ENCODE peak calls at places on chromosomes 2 and 18, in six cellular contexts. X, L, S, P, K and M are unnamed samples. For H3K27me3, the result is how much of the 10 kb centered on the place peaks cover.

GRCh38 chr2:150126143-150126725 is 361.2 kb downstream of the RND3 start:
- DNase-seq in K (no peak), S (no peak), P (no peak), L (peak), X (no peak), M (no peak)

GRCh38 chr2:238003234-238004032 is 36.6 kb downstream of the UBE2F start:
- DNase-seq in S (no peak), K (no peak), X (no peak), P (no peak), L (no peak), M (no peak)

GRCh38 chr2:222289280-222290250 is 9.2 kb downstream of the PAX3 start:
- DNase-seq in P (no peak), S (no peak), X (no peak), K (no peak), L (no peak), M (no peak)

GRCh38 chr2:36963106-36963505 is 3.2 kb downstream of the STRN start:
- DNase-seq in X (no peak), L (no peak), P (no peak), K (no peak), S (no peak), M (no peak)

GRCh38 chr2:178238144-178238521 is 43.8 kb downstream of the OSBPL6 start:
- DNase-seq in S (no peak), P (peak), L (peak), K (no peak), X (no peak), M (no peak)

GRCh38 chr18:51867767-51868166 is 472.2 kb upstream of the DCC start:
- DNase-seq in S (no peak), X (no peak), P (peak), L (peak), K (no peak), M (no peak)

GRCh38 chr2:162768646-162769045 is 69.9 kb downstream of the KCNH7 start:
- DNase-seq in S (no peak), L (no peak), P (no peak), X (no peak), K (no peak), M (no peak)

GRCh38 chr2:238846503-238847431 is 1.1 kb upstream of the TWIST2 start:
- DNase-seq in P (peak), X (peak), L (no peak), S (no peak), K (no peak), M (no peak)

GRCh38 chr2:32851777-32852439 is 94.8 kb upstream of the LTBP1 start:
- DNase-seq in K (no peak), S (no peak), X (no peak), P (no peak), L (peak), M (no peak)

GRCh38 chr2:154447727-154448418 is 250.6 kb upstream of the KCNJ3 start:
- DNase-seq in K (no peak), X (no peak), L (no peak), S (no peak), P (no peak), M (no peak)

GRCh38 chr18:66707473-66707872 is 103.6 kb upstream of the CDH19 start:
- DNase-seq in P (no peak), K (no peak), S (no peak), X (no peak), L (no peak), M (no peak)

GRCh38 chr2:74516070-74516633 is 1.9 kb downstream of the TLX2 start:
- DNase-seq in P (no peak), X (peak), L (peak), S (peak), K (peak), M (peak)

GRCh38 chr2:42722328-42723190 is 41.4 kb downstream of the OXER1 start:
- DNase-seq in K (no peak), X (peak), L (peak), S (no peak), P (peak), M (peak)

GRCh38 chr2:225998125-225998524 is 598.6 kb downstream of the NYAP2 start:
- DNase-seq in L (no peak), K (no peak), P (no peak), X (no peak), S (no peak), M (no peak)

GRCh38 chr18:50839996-50840395 is 20.2 kb upstream of the MRO start:
- DNase-seq in P (no peak), S (no peak), X (no peak), L (no peak), K (no peak), M (no peak)

GRCh38 chr2:142716463-142717242 is 160.8 kb upstream of the KYNU start:
- DNase-seq in X (no peak), L (peak), K (no peak), P (peak), S (no peak), M (no peak)

GRCh38 chr2:168323456-168324058 is 76.2 kb upstream of the STK39 start:
- DNase-seq in P (no peak), K (no peak), X (no peak), S (no peak), L (no peak), M (no peak)

GRCh38 chr18:31258789-31259188 is 59.2 kb upstream of the DSG1 start:
- DNase-seq in S (no peak), L (no peak), K (no peak), X (no peak), P (no peak), M (no peak)

GRCh38 chr18:31267823-31268481 is 50.0 kb upstream of the DSG1 start:
- DNase-seq in S (no peak), P (no peak), L (no peak), K (no peak), X (no peak), M (no peak)

DNA sequence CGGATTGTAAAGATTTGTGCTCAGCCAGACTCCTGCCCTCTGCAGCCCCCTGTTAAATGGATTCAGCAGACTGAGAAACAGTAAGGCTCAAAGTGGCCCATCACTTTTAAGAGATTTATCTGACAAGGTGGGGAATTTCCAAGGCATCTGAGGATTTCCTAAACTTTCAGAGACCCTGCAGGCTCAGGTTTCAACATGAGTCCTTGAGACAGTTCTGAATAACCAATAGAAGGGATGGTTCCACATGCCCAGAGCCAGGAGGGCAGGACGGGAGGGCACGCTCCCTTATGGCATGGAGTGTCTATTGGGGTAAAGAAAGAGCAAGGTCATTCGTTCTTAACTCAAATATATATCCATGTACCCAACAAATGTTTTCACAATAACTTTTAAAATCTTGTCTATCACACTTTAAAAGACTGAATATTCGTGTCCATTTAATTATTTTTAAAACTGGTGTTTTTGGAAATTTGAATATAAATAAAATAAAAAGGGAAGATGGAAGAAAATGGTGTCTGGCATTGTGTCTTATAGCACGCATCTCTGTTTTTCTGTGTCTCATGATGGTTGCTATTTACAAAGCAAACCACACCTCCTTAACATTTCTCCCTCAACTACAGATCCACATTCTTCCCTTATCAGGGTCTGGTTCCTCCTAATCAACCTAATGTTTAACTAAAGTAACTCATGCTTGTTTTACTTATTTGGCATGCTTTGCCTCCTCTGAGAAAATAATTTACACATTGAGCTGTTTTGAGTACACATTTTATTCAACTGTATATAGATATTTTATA is 56.0 kb upstream of the DSG1 start:
- DNase-seq in K (no peak), S (no peak), P (no peak), L (no peak), X (no peak), M (no peak)
- H3K27ac ChIP-seq in K (no peak), S (no peak), P (no peak), L (no peak), X (peak), M (no peak)

DNA sequence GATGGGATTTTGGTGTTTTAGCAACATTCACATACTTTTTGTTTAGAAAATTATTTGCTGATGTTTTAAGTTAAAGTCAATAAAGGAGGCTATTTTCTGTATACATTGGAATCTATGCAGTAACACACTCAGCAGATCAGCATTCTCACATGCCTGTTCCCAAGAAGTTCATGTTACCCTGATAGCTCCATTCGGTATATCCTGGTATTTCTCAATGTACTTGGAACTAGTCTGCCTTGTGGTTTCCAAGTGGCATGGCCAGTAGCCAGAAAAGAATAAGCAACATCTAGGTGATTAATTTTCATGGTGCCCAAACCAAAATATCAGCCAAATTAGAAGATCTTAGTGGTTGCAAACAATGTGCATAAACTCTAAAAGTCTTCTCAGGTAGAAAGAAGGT is 5.2 kb upstream of the NCAPH start:
- DNase-seq in S (no peak), X (no peak), P (peak), K (no peak), L (peak), M (no peak)
- H3K27me3 ChIP-seq in S (under half), X (under half), P (under half), K (under half), L (under half), M (under half)

GRCh38 chr2:8992643-8993042 is 10.8 kb downstream of the MBOAT2 start:
- DNase-seq in P (no peak), S (no peak), X (no peak), L (no peak), K (no peak), M (no peak)

GRCh38 chr2:8994386-8994785 is 9.1 kb downstream of the MBOAT2 start:
- DNase-seq in X (no peak), K (no peak), L (no peak), S (no peak), P (no peak), M (no peak)

GRCh38 chr2:8989536-8990079 is 13.9 kb downstream of the MBOAT2 start:
- DNase-seq in X (no peak), K (no peak), P (no peak), L (no peak), S (no peak), M (no peak)

GRCh38 chr2:8993902-8994278 is 9.6 kb downstream of the MBOAT2 start:
- DNase-seq in L (no peak), K (no peak), P (no peak), S (no peak), X (no peak), M (no peak)

GRCh38 chr2:8993196-8993901 is 10.1 kb downstream of the MBOAT2 start:
- DNase-seq in S (no peak), X (no peak), K (no peak), P (no peak), L (peak), M (no peak)
- H3K27ac ChIP-seq in S (no peak), X (no peak), K (no peak), P (no peak), L (no peak), M (no peak)

GRCh38 chr18:24506175-24506574 is 45.7 kb downstream of the HRH4 start:
- DNase-seq in L (no peak), P (no peak), X (no peak), S (no peak), K (no peak), M (no peak)
- H3K27me3 ChIP-seq in L (under half), P (under half), X (under half), S (under half), K (under half), M (under half)

DNA sequence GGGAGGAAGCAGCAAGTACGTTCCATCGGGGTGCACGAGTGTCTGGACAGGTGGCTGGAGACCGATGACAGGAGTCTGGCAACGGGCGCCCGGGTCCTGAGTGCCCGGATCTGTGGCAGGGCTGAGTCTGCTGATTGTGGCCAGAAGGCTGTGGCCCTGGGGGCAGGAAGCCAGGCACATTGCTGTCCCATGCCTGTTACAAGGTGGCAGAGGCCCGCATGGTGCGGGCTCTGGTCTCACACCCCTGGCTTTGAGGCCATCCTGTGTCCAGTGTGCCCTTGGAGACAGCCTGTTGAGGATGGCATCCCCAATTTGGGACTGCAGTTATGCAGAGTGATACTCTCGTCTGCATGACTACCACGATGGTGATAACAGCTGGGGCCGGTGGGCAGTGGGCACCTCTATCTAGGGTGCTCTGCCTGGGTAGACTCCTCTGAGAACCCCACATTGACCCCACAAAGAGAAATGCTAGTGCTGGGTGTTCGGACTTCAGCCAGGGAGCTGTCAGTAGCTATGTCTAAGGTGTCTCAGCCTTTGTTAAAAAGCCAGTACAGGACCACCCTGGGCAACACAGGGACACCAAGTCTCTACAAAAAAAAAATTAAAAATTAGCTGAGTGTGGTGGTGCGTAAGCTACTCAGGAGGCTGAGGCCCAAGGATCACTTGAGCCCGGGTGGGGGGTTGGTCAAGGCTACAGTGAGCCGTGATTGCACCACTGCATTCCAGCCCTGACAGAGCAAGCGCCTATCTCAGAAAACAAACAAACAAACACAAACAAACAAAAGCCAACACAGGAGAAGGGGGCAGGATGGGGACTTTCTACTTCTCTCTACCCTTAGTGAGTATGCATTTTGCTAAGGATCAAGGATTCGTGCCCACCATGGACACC is 88.3 kb downstream of the RHOB start:
- DNase-seq in L (no peak), S (no peak), K (no peak), X (peak), P (no peak), M (no peak)
- H3K27ac ChIP-seq in L (no peak), S (no peak), K (no peak), X (no peak), P (no peak), M (no peak)